ENCODE peak calls at places on chromosome 22, in seven cellular contexts. E is tibial nerve, C is right lobe of liver, M is pancreas, T is mucosa of descending colon, A is HCT116, B is thyroid gland. F is an unnamed sample.

GRCh38 chr22:36311386-36312085 is 58.6 kb downstream of the APOL1 start:
- DNase-seq in M (no peak), T (no peak), B (no peak), E (no peak), C (peak; percentile 18), A (no peak), F (no peak)

GRCh38 chr22:32985899-32986772 is 72.0 kb downstream of the SYN3 start:
- DNase-seq in M (peak; percentile 48), A (peak; percentile 57), T (peak; percentile 81), E (peak; percentile 54), B (peak; percentile 74), C (peak; percentile 37), F (peak; percentile 50)

GRCh38 chr22:25489947-25490346 is 74.5 kb upstream of the GRK3 start:
- DNase-seq in M (no peak), B (no peak), A (no peak), E (no peak), C (no peak), T (no peak), F (no peak)

GRCh38 chr22:31496735-31497146 is 405 bp downstream of the SFI1 start:
- DNase-seq in A (no peak), M (no peak), T (no peak), B (peak; percentile 26), C (peak; percentile 52), E (no peak), F (no peak)

GRCh38 chr22:24142241-24142640 is 39.0 kb upstream of the SUSD2 start:
- DNase-seq in M (no peak), E (no peak), A (no peak), C (no peak), B (no peak), T (no peak), F (no peak)

GRCh38 chr22:36363378-36363931 is 24.3 kb downstream of the MYH9 start:
- DNase-seq in B (no peak), T (no peak), C (no peak), M (no peak), E (no peak), A (no peak), F (no peak)

GRCh38 chr22:43731986-43732385 is 80.1 kb downstream of the EFCAB6 start:
- DNase-seq in T (no peak), B (no peak), C (no peak), E (no peak), M (no peak), A (no peak), F (no peak)

GRCh38 chr22:40204331-40205116 is 26.8 kb downstream of the TNRC6B start:
- DNase-seq in T (no peak), A (no peak), E (no peak), C (no peak), B (no peak), M (no peak), F (no peak)

GRCh38 chr22:26170795-26171194 is 1.5 kb downstream of the SEZ6L start:
- DNase-seq in C (no peak), A (no peak), B (peak; percentile 29), M (no peak), T (no peak), E (no peak), F (no peak)

GRCh38 chr22:29715240-29715639 is 4.6 kb upstream of the CABP7 start:
- DNase-seq in T (no peak), A (no peak), E (no peak), C (no peak), M (no peak), B (no peak), F (no peak)

GRCh38 chr22:24433001-24433867 is 5.8 kb downstream of the ADORA2A start:
- DNase-seq in M (no peak), C (peak; percentile 19), E (no peak), A (no peak), B (no peak), T (no peak), F (peak; percentile 8)

GRCh38 chr22:36585841-36586240 is 56.9 kb upstream of the EIF3D start:
- DNase-seq in B (no peak), T (no peak), E (no peak), C (no peak), A (no peak), M (no peak), F (no peak)

GRCh38 chr22:23393721-23394320 is 186.3 kb downstream of the IGLL1 start:
- DNase-seq in A (no peak), T (no peak), M (peak; percentile 24), E (no peak), B (no peak), C (no peak), F (no peak)

GRCh38 chr22:24156146-24156914 is 25.0 kb upstream of the SUSD2 start:
- DNase-seq in T (no peak), M (no peak), E (no peak), A (no peak), B (peak; percentile 41), C (peak; percentile 58), F (no peak)

GRCh38 chr22:43862074-43862881 is at the start of gene SULT4A1:
- DNase-seq in C (no peak), E (no peak), A (peak; percentile 19), T (no peak), B (no peak), M (no peak), F (no peak)

GRCh38 chr22:49907807-49908206 is 10.4 kb downstream of the ALG12 start:
- DNase-seq in M (peak; percentile 16), T (no peak), C (peak; percentile 15), E (no peak), B (no peak), A (no peak), F (no peak)

GRCh38 chr22:19136915-19137314 is 5.8 kb downstream of the TSSK2 start:
- DNase-seq in A (no peak), E (no peak), C (no peak), B (no peak), T (no peak), M (no peak), F (no peak)

GRCh38 chr22:19132693-19133400 is 1.7 kb downstream of the TSSK2 start:
- DNase-seq in T (no peak), B (no peak), M (no peak), E (no peak), C (no peak), A (no peak), F (no peak)

GRCh38 chr22:19134176-19134831 is 3.2 kb downstream of the TSSK2 start:
- DNase-seq in C (no peak), M (peak; percentile 19), B (no peak), E (no peak), T (no peak), A (no peak), F (no peak)

GRCh38 chr22:19133561-19133960 is 2.5 kb downstream of the TSSK2 start:
- DNase-seq in A (no peak), E (no peak), C (no peak), M (no peak), B (no peak), T (no peak), F (no peak)

GRCh38 chr22:19134874-19135273 is 3.8 kb downstream of the TSSK2 start:
- DNase-seq in A (no peak), M (no peak), E (no peak), C (no peak), B (no peak), T (no peak), F (no peak)
- H3K36me3 ChIP-seq in A (peaks cover 28% of the 10 kb centered on the region), M (peaks cover 41% of the 10 kb centered on the region), E (peaks cover 4% of the 10 kb centered on the region), C (peaks cover 22% of the 10 kb centered on the region), B (peaks cover 55% of the 10 kb centered on the region), T (peaks cover 5% of the 10 kb centered on the region), F (peaks cover 58% of the 10 kb centered on the region)

GRCh38 chr22:46542011-46542985 is 4.9 kb upstream of the CELSR1 start:
- DNase-seq in A (no peak), B (peak; percentile 81), E (peak; percentile 31), C (peak; percentile 78), T (peak; percentile 79), M (peak; percentile 78), F (peak; percentile 39)
- H3K4me1 ChIP-seq in A (peaks cover 31% of the 10 kb centered on the region), B (peaks cover 36% of the 10 kb centered on the region), E (peaks cover 3% of the 10 kb centered on the region), C (peaks cover 8% of the 10 kb centered on the region), T (peaks cover 26% of the 10 kb centered on the region), M (no peaks in the 10 kb centered on the region), F (peaks cover 9% of the 10 kb centered on the region)

GRCh38 chr22:20571531-20572007 is 64.2 kb downstream of the MED15 start:
- DNase-seq in M (peak; percentile 54), C (no peak), B (no peak), T (peak; percentile 59), A (no peak), E (no peak), F (no peak)

GRCh38 chr22:20571078-20571503 is 63.7 kb downstream of the MED15 start:
- DNase-seq in B (no peak), A (no peak), T (no peak), M (no peak), E (no peak), C (no peak), F (no peak)

GRCh38 chr22:20573176-20573829 is 65.9 kb downstream of the MED15 start:
- DNase-seq in B (no peak), T (no peak), A (no peak), M (no peak), C (no peak), E (no peak), F (no peak)

GRCh38 chr22:20573830-20574615 is 66.6 kb downstream of the MED15 start:
- DNase-seq in B (no peak), T (no peak), M (no peak), E (no peak), A (no peak), C (no peak), F (no peak)

DNA sequence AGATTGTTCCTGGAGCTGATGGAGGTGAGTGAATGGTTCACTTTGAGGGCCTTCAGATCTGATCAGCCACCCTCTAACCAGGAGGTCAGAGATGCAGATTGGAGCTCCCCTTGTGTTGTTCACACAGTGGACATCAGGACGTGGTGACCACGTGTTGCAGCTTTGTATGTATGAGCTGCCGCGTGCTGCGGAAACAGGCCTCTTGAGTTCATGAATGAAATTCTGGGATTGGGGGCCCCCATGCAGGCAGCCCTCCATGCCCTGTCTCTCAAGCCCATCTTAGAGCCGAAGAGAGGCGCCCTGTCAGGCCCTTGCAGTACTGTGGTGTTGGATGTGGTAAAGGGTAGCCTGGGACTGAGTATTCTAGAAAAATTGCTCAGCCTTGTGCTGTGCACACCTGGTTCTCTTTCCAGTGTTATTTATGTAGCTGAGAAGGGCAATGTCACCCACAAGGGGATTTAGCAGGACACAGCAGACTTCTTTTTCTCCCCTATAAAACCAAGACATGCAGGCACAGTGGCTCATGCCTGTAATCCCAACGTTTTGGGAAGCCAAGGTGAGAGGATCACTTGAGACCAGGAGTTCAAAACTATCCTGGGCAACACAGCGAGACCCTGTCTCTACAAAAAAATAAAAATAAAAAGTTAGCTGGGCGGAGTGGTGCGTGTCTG is 64.9 kb downstream of the MED15 start:
- DNase-seq in A (no peak), C (no peak), M (no peak), E (no peak), B (no peak), T (no peak), F (no peak)
- H3K36me3 ChIP-seq in A (peaks cover 71% of the 10 kb centered on the region), C (peaks cover 32% of the 10 kb centered on the region), M (peaks cover 55% of the 10 kb centered on the region), E (peaks cover 5% of the 10 kb centered on the region), B (peaks cover 47% of the 10 kb centered on the region), T (peaks cover 7% of the 10 kb centered on the region), F (no peaks in the 10 kb centered on the region)

DNA sequence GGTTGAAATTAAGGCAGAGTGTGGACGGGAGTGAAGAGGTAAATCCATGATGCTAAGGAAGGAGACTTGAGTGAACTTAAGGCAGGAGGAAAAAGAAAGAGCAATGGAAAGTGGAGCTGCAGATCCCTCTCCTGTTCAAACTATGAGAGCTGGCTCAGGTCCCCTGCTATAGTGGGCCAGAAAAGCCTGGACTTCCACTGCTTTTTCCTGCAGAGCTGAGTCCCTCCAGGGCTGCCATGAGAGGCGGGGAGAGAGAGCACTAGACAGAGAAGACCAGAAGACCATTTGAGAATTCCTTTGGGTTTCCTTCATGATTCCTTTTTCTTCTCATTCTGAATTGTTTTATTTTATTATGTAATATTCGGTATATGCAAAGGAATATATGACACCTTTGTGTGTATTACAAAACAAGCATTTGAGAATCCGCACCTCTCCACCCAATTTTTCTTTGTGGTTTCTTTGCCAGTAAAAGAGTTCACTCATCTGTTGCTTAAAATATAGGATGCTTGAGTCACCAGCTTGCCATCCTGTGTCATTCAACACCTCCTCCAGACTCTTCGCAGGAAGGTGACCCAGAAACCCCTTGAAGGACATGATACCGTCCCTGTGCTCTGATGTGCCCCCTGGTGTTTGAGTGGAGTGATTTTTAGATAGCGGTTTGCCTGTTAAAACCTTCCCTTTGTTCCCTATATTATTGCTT is 24.4 kb downstream of the SREBF2 start:
- DNase-seq in A (peak; percentile 65), B (peak; percentile 29), M (no peak), T (peak; percentile 59), E (no peak), C (no peak), F (peak; percentile 63)
- H3K4me1 ChIP-seq in A (peaks cover 42% of the 10 kb centered on the region), B (peaks cover 12% of the 10 kb centered on the region), M (no peaks in the 10 kb centered on the region), T (peaks cover 24% of the 10 kb centered on the region), E (peaks cover 16% of the 10 kb centered on the region), C (no peaks in the 10 kb centered on the region), F (peaks cover 20% of the 10 kb centered on the region)